ENCODE peak calls at places on chromosomes 1 and 21, in seven cellular contexts. C, O, Z, W, P, L and H are unnamed samples.
A peak's percentile ranks its signal among the peaks of the same experiment; 100 is the strongest.

GRCh38 chr1:181151378-181152326 is 63.2 kb downstream of the IER5 start:
- DNase-seq in C (no peak), O (peak; percentile 44), Z (peak; percentile 67), W (no peak), P (no peak), L (no peak), H (no peak)

GRCh38 chr1:174157157-174157806 is 2.0 kb upstream of the RABGAP1L start:
- DNase-seq in C (no peak), O (no peak), Z (no peak), W (no peak), P (no peak), L (no peak), H (no peak)

GRCh38 chr1:107076846-107077245 is 20.4 kb downstream of the PRMT6 start:
- DNase-seq in C (no peak), O (peak; percentile 0), Z (peak; percentile 75), W (peak; percentile 85), P (no peak), L (no peak), H (no peak)

GRCh38 chr1:82931051-82931450 is 1067.9 kb downstream of the TTLL7 start:
- DNase-seq in C (no peak), O (peak; percentile 24), Z (no peak), W (no peak), P (no peak), L (peak; percentile 72), H (peak; percentile 67)

GRCh38 chr1:210292276-210292851 is 36.3 kb upstream of the HHAT start:
- DNase-seq in C (peak; percentile 24), O (peak; percentile 8), Z (peak; percentile 57), W (no peak), P (peak; percentile 4), L (no peak), H (peak; percentile 5)

GRCh38 chr1:206735553-206736031 is 35.0 kb upstream of the IL19 start:
- DNase-seq in C (no peak), O (peak; percentile 64), Z (no peak), W (no peak), P (no peak), L (peak; percentile 40), H (peak; percentile 35)

GRCh38 chr1:201628490-201628889 is 89.6 kb downstream of the NAV1 start:
- DNase-seq in C (no peak), O (no peak), Z (no peak), W (no peak), P (no peak), L (no peak), H (peak; percentile 25)

GRCh38 chr21:46144464-46145070 is 10.8 kb downstream of the FTCD start:
- DNase-seq in C (peak; percentile 4), O (no peak), Z (no peak), W (no peak), P (no peak), L (no peak), H (no peak)

GRCh38 chr1:68322096-68322495 is 89.8 kb upstream of the WLS start:
- DNase-seq in C (no peak), O (no peak), Z (no peak), W (no peak), P (no peak), L (no peak), H (no peak)